ENCODE peak calls at places on chromosome 3, in five cellular contexts. One of them, this sample, is unnamed.
A peak's percentile ranks its signal among the peaks of the same experiment; 100 is the strongest.

GRCh38 chr3:133572158-133573053 is 1.1 kb upstream of the CDV3 start:
- DNase-seq in mesothelial cell of epicardium: no peak
- DNase-seq in fibroblast of villous mesenchyme: peak; percentile 67
- DNase-seq in RWPE1: no peak
- DNase-seq in activated CD8-positive, alpha-beta T cell treated with anti-CD3 and anti-CD28 coated beads for 36 hours: peak; percentile 26
- DNase-seq in this sample: no peak

GRCh38 chr3:71066849-71067261 is 516.7 kb downstream of the FOXP1 start:
- DNase-seq in mesothelial cell of epicardium: no peak
- DNase-seq in fibroblast of villous mesenchyme: peak; percentile 85
- DNase-seq in RWPE1: no peak
- DNase-seq in activated CD8-positive, alpha-beta T cell treated with anti-CD3 and anti-CD28 coated beads for 36 hours: peak; percentile 81
- DNase-seq in this sample: no peak

GRCh38 chr3:5186089-5186853 is 1.2 kb upstream of the EDEM1 start:
- DNase-seq in mesothelial cell of epicardium: no peak
- DNase-seq in fibroblast of villous mesenchyme: peak; percentile 42
- DNase-seq in RWPE1: peak; percentile 8
- DNase-seq in activated CD8-positive, alpha-beta T cell treated with anti-CD3 and anti-CD28 coated beads for 36 hours: no peak
- DNase-seq in this sample: no peak

GRCh38 chr3:71309342-71309741 is 274.2 kb downstream of the FOXP1 start:
- DNase-seq in mesothelial cell of epicardium: no peak
- DNase-seq in fibroblast of villous mesenchyme: no peak
- DNase-seq in RWPE1: no peak
- DNase-seq in activated CD8-positive, alpha-beta T cell treated with anti-CD3 and anti-CD28 coated beads for 36 hours: peak; percentile 88
- DNase-seq in this sample: no peak

GRCh38 chr3:55519016-55519415 is 31.9 kb upstream of the WNT5A start:
- DNase-seq in mesothelial cell of epicardium: no peak
- DNase-seq in fibroblast of villous mesenchyme: peak; percentile 11
- DNase-seq in RWPE1: peak; percentile 9
- DNase-seq in activated CD8-positive, alpha-beta T cell treated with anti-CD3 and anti-CD28 coated beads for 36 hours: no peak
- DNase-seq in this sample: no peak

GRCh38 chr3:22117751-22118346 is 366.8 kb upstream of the ZNF385D start:
- DNase-seq in mesothelial cell of epicardium: no peak
- DNase-seq in fibroblast of villous mesenchyme: peak; percentile 59
- DNase-seq in RWPE1: peak; percentile 3
- DNase-seq in activated CD8-positive, alpha-beta T cell treated with anti-CD3 and anti-CD28 coated beads for 36 hours: no peak
- DNase-seq in this sample: no peak

GRCh38 chr3:168414149-168414548 is 318.4 kb upstream of the GOLIM4 start:
- DNase-seq in mesothelial cell of epicardium: no peak
- DNase-seq in fibroblast of villous mesenchyme: no peak
- DNase-seq in RWPE1: no peak
- DNase-seq in activated CD8-positive, alpha-beta T cell treated with anti-CD3 and anti-CD28 coated beads for 36 hours: no peak
- DNase-seq in this sample: no peak

GRCh38 chr3:15345608-15346137 is 13.3 kb upstream of the SH3BP5 start:
- DNase-seq in mesothelial cell of epicardium: no peak
- DNase-seq in fibroblast of villous mesenchyme: no peak
- DNase-seq in RWPE1: no peak
- DNase-seq in activated CD8-positive, alpha-beta T cell treated with anti-CD3 and anti-CD28 coated beads for 36 hours: no peak
- DNase-seq in this sample: no peak

GRCh38 chr3:156353535-156353934 is 201.4 kb downstream of the SSR3 start:
- DNase-seq in mesothelial cell of epicardium: no peak
- DNase-seq in fibroblast of villous mesenchyme: no peak
- DNase-seq in RWPE1: no peak
- DNase-seq in activated CD8-positive, alpha-beta T cell treated with anti-CD3 and anti-CD28 coated beads for 36 hours: no peak
- DNase-seq in this sample: no peak

GRCh38 chr3:52670621-52671521 is 14.8 kb downstream of the PBRM1 start:
- DNase-seq in mesothelial cell of epicardium: no peak
- DNase-seq in fibroblast of villous mesenchyme: peak; percentile 99
- DNase-seq in RWPE1: peak; percentile 85
- DNase-seq in activated CD8-positive, alpha-beta T cell treated with anti-CD3 and anti-CD28 coated beads for 36 hours: peak; percentile 64
- DNase-seq in this sample: peak; percentile 85

DNA sequence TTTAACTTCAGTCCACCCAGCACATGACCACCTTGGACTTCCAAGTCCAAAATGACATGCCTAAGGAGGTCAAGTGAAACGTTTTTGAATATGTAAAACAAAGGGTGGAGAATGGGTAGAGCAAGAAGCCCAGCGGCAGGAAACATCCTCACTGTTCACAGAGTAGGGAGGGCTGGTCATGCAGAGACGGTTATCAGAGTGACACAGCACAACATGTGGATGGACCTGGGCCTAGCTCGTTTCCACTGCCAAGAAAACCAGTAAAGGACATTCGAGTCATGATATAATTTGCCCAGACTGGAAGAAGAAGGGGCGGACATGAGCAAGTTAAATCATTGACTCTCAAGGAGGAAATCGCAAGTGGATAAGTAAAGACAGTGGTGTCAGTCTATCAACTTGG is 89.4 kb downstream of the LRIG1 start:
- DNase-seq in mesothelial cell of epicardium: no peak
- DNase-seq in fibroblast of villous mesenchyme: no peak
- DNase-seq in RWPE1: no peak
- DNase-seq in activated CD8-positive, alpha-beta T cell treated with anti-CD3 and anti-CD28 coated beads for 36 hours: no peak
- DNase-seq in this sample: no peak
- TF ChIP-seq CTCF in mesothelial cell of epicardium: no peak
- TF ChIP-seq CTCF in fibroblast of villous mesenchyme: no peak
- TF ChIP-seq CTCF in RWPE1: no peak
- TF ChIP-seq CTCF in activated CD8-positive, alpha-beta T cell treated with anti-CD3 and anti-CD28 coated beads for 36 hours: no peak
- TF ChIP-seq CTCF in this sample: no peak

GRCh38 chr3:17201538-17201937 is 316.8 kb downstream of the PLCL2 start:
- DNase-seq in mesothelial cell of epicardium: no peak
- DNase-seq in fibroblast of villous mesenchyme: no peak
- DNase-seq in RWPE1: no peak
- DNase-seq in activated CD8-positive, alpha-beta T cell treated with anti-CD3 and anti-CD28 coated beads for 36 hours: no peak
- DNase-seq in this sample: no peak

GRCh38 chr3:17195192-17195611 is 310.4 kb downstream of the PLCL2 start:
- DNase-seq in mesothelial cell of epicardium: no peak
- DNase-seq in fibroblast of villous mesenchyme: peak; percentile 47
- DNase-seq in RWPE1: no peak
- DNase-seq in activated CD8-positive, alpha-beta T cell treated with anti-CD3 and anti-CD28 coated beads for 36 hours: peak; percentile 29
- DNase-seq in this sample: no peak

GRCh38 chr3:17192995-17193394 is 308.2 kb downstream of the PLCL2 start:
- DNase-seq in mesothelial cell of epicardium: no peak
- DNase-seq in fibroblast of villous mesenchyme: no peak
- DNase-seq in RWPE1: no peak
- DNase-seq in activated CD8-positive, alpha-beta T cell treated with anti-CD3 and anti-CD28 coated beads for 36 hours: no peak
- DNase-seq in this sample: no peak

GRCh38 chr3:17194116-17194515 is 309.4 kb downstream of the PLCL2 start:
- DNase-seq in mesothelial cell of epicardium: no peak
- DNase-seq in fibroblast of villous mesenchyme: no peak
- DNase-seq in RWPE1: no peak
- DNase-seq in activated CD8-positive, alpha-beta T cell treated with anti-CD3 and anti-CD28 coated beads for 36 hours: no peak
- DNase-seq in this sample: no peak

DNA sequence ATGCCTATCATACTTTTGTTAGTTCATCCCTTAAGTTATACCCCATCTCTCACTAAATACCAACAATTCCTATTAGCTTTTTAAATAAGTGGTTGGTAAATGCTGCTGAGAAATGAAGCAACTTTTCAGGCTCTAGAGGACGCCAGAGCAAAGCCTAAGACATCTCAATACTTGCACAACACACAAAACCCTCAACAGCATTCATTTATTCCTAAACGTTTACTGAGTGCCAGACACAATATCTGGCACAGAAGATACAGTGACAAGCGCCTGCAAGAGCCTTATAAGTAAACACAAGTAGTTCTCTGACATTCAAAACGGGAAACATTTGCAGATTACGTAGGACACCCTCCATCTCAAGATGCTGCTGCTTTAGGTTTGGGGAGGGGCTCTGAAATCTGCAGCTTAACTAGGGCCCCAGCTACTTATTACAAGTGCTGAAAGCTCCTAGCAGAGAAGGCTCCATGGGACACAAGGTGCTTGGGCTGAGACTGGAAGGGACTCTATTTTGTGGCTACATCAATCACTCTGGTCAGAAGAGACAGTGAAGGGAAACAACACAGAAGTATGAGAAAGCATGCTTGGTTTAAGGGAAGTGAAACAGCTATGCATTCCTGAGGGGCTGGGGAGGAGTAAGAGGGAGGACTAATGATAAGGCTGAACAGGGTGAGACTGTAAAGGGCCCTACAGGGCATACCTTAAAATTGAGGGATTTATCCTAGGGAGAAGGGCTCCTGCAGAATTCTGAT is 311.3 kb downstream of the PLCL2 start:
- DNase-seq in mesothelial cell of epicardium: no peak
- DNase-seq in fibroblast of villous mesenchyme: peak; percentile 57
- DNase-seq in RWPE1: no peak
- DNase-seq in activated CD8-positive, alpha-beta T cell treated with anti-CD3 and anti-CD28 coated beads for 36 hours: no peak
- DNase-seq in this sample: no peak
- TF ChIP-seq CTCF in mesothelial cell of epicardium: no peak
- TF ChIP-seq CTCF in fibroblast of villous mesenchyme: peak; percentile 32
- TF ChIP-seq CTCF in RWPE1: no peak
- TF ChIP-seq CTCF in activated CD8-positive, alpha-beta T cell treated with anti-CD3 and anti-CD28 coated beads for 36 hours: no peak
- TF ChIP-seq CTCF in this sample: no peak

GRCh38 chr3:43009547-43009946 is 30.4 kb downstream of the GASK1A start:
- DNase-seq in mesothelial cell of epicardium: no peak
- DNase-seq in fibroblast of villous mesenchyme: no peak
- DNase-seq in RWPE1: no peak
- DNase-seq in activated CD8-positive, alpha-beta T cell treated with anti-CD3 and anti-CD28 coated beads for 36 hours: no peak
- DNase-seq in this sample: no peak
- TF ChIP-seq CTCF in mesothelial cell of epicardium: no peak
- TF ChIP-seq CTCF in fibroblast of villous mesenchyme: no peak
- TF ChIP-seq CTCF in RWPE1: no peak
- TF ChIP-seq CTCF in activated CD8-positive, alpha-beta T cell treated with anti-CD3 and anti-CD28 coated beads for 36 hours: no peak
- TF ChIP-seq CTCF in this sample: peak; percentile 19

GRCh38 chr3:124347418-124347817 is 355.5 kb upstream of the ROPN1 start:
- DNase-seq in mesothelial cell of epicardium: no peak
- DNase-seq in fibroblast of villous mesenchyme: no peak
- DNase-seq in RWPE1: no peak
- DNase-seq in activated CD8-positive, alpha-beta T cell treated with anti-CD3 and anti-CD28 coated beads for 36 hours: no peak
- DNase-seq in this sample: no peak
- TF ChIP-seq CTCF in mesothelial cell of epicardium: no peak
- TF ChIP-seq CTCF in fibroblast of villous mesenchyme: no peak
- TF ChIP-seq CTCF in RWPE1: no peak
- TF ChIP-seq CTCF in activated CD8-positive, alpha-beta T cell treated with anti-CD3 and anti-CD28 coated beads for 36 hours: no peak
- TF ChIP-seq CTCF in this sample: peak; percentile 17

GRCh38 chr3:131381445-131382291 is at the start of gene NUDT16:
- DNase-seq in mesothelial cell of epicardium: peak; percentile 97
- DNase-seq in fibroblast of villous mesenchyme: peak; percentile 99
- DNase-seq in RWPE1: peak; percentile 97
- DNase-seq in activated CD8-positive, alpha-beta T cell treated with anti-CD3 and anti-CD28 coated beads for 36 hours: peak; percentile 98
- DNase-seq in this sample: peak; percentile 87
- TF ChIP-seq CTCF in mesothelial cell of epicardium: no peak
- TF ChIP-seq CTCF in fibroblast of villous mesenchyme: peak; percentile 6
- TF ChIP-seq CTCF in RWPE1: no peak
- TF ChIP-seq CTCF in activated CD8-positive, alpha-beta T cell treated with anti-CD3 and anti-CD28 coated beads for 36 hours: no peak
- TF ChIP-seq CTCF in this sample: peak; percentile 24

DNA sequence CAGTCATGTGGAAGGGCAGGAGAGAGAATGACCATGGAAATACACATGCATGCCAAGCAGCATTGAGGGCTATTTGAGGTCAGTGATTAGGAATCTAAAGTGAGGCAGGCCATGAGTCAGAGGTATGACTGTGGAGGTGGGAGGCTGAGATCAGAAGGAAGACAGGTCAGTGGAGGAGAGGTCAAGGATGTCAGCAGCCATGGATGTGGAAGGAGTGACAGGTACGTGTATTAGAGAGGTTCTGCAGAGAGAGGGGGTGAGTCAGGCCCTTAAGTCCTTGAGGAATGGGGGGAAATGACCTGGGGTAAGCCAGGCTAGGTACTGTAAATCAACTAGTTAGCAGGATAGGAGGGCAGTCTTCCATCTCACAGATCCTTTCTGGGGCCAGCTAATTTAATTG is 166.6 kb downstream of the ANO10 start:
- DNase-seq in mesothelial cell of epicardium: no peak
- DNase-seq in fibroblast of villous mesenchyme: peak; percentile 11
- DNase-seq in RWPE1: peak; percentile 57
- DNase-seq in activated CD8-positive, alpha-beta T cell treated with anti-CD3 and anti-CD28 coated beads for 36 hours: no peak
- DNase-seq in this sample: no peak
- TF ChIP-seq CTCF in mesothelial cell of epicardium: no peak
- TF ChIP-seq CTCF in fibroblast of villous mesenchyme: no peak
- TF ChIP-seq CTCF in RWPE1: no peak
- TF ChIP-seq CTCF in activated CD8-positive, alpha-beta T cell treated with anti-CD3 and anti-CD28 coated beads for 36 hours: no peak
- TF ChIP-seq CTCF in this sample: no peak

DNA sequence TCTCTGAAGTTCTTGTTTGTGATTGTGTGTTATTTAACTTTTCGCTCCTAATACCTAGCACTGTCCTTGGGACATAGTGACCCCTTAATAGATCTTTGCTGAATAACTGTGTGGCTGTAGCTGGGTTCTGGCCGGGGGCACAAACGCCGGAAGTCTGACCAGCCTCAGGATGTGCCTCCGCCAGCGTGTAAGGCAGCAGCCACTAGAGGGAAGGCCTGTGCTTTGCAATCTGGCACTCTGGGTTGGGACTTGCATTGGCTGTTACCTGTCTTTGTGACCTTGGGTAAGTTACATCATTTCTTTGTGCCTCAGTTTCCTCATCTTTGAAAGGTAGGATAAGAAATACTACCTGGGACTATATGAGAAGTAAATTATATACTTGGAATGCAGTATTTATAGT is 158.7 kb downstream of the GHSR start:
- DNase-seq in mesothelial cell of epicardium: no peak
- DNase-seq in fibroblast of villous mesenchyme: no peak
- DNase-seq in RWPE1: no peak
- DNase-seq in activated CD8-positive, alpha-beta T cell treated with anti-CD3 and anti-CD28 coated beads for 36 hours: no peak
- DNase-seq in this sample: no peak
- TF ChIP-seq CTCF in mesothelial cell of epicardium: no peak
- TF ChIP-seq CTCF in fibroblast of villous mesenchyme: peak; percentile 51
- TF ChIP-seq CTCF in RWPE1: no peak
- TF ChIP-seq CTCF in activated CD8-positive, alpha-beta T cell treated with anti-CD3 and anti-CD28 coated beads for 36 hours: no peak
- TF ChIP-seq CTCF in this sample: peak; percentile 55